ENCODE peak calls at places on chromosome 22, in nine cellular contexts. One of them, this sample, is unnamed.

GRCh38 chr22:43888740-43889139 is 3.1 kb downstream of the PNPLA5 start:
- DNase-seq in GM10248: no peak
- DNase-seq in SK-N-SH: no peak
- DNase-seq in DND-41: no peak
- DNase-seq in HL-60: no peak
- DNase-seq in spleen: no peak
- DNase-seq in WERI-Rb-1: no peak
- DNase-seq in bronchial epithelial cell: no peak
- DNase-seq in kidney epithelial cell: no peak
- DNase-seq in this sample: no peak

GRCh38 chr22:42990131-42990838 is 24.7 kb downstream of the PACSIN2 start:
- DNase-seq in SK-N-SH: no peak
- DNase-seq in bronchial epithelial cell: peak
- DNase-seq in DND-41: no peak
- DNase-seq in kidney epithelial cell: peak
- DNase-seq in spleen: no peak
- DNase-seq in GM10248: no peak
- DNase-seq in HL-60: no peak
- DNase-seq in WERI-Rb-1: peak
- DNase-seq in this sample: no peak

GRCh38 chr22:47943729-47944700 is 1181.6 kb downstream of the TBC1D22A start:
- DNase-seq in spleen: no peak
- DNase-seq in HL-60: no peak
- DNase-seq in WERI-Rb-1: no peak
- DNase-seq in bronchial epithelial cell: no peak
- DNase-seq in SK-N-SH: no peak
- DNase-seq in GM10248: no peak
- DNase-seq in DND-41: peak
- DNase-seq in kidney epithelial cell: no peak
- DNase-seq in this sample: no peak

GRCh38 chr22:43293661-43294392 is 49.3 kb downstream of the SCUBE1 start:
- DNase-seq in spleen: no peak
- DNase-seq in kidney epithelial cell: no peak
- DNase-seq in SK-N-SH: no peak
- DNase-seq in HL-60: peak
- DNase-seq in WERI-Rb-1: peak
- DNase-seq in GM10248: no peak
- DNase-seq in bronchial epithelial cell: no peak
- DNase-seq in DND-41: no peak
- DNase-seq in this sample: no peak

GRCh38 chr22:34804588-34804987 is 261.4 kb upstream of the ISX start:
- DNase-seq in SK-N-SH: no peak
- DNase-seq in WERI-Rb-1: peak
- DNase-seq in bronchial epithelial cell: no peak
- DNase-seq in GM10248: no peak
- DNase-seq in HL-60: no peak
- DNase-seq in spleen: no peak
- DNase-seq in kidney epithelial cell: no peak
- DNase-seq in DND-41: no peak
- DNase-seq in this sample: no peak

GRCh38 chr22:44151661-44152060 is 29.1 kb upstream of the PARVG start:
- DNase-seq in kidney epithelial cell: no peak
- DNase-seq in HL-60: no peak
- DNase-seq in GM10248: no peak
- DNase-seq in spleen: no peak
- DNase-seq in bronchial epithelial cell: no peak
- DNase-seq in WERI-Rb-1: no peak
- DNase-seq in DND-41: no peak
- DNase-seq in SK-N-SH: no peak
- DNase-seq in this sample: peak

GRCh38 chr22:46846154-46846831 is 83.8 kb downstream of the TBC1D22A start:
- DNase-seq in WERI-Rb-1: no peak
- DNase-seq in spleen: no peak
- DNase-seq in SK-N-SH: no peak
- DNase-seq in GM10248: no peak
- DNase-seq in DND-41: no peak
- DNase-seq in bronchial epithelial cell: peak
- DNase-seq in kidney epithelial cell: no peak
- DNase-seq in HL-60: no peak
- DNase-seq in this sample: no peak

GRCh38 chr22:48490513-48491411 is 1336.9 kb downstream of the BRD1 start:
- DNase-seq in SK-N-SH: no peak
- DNase-seq in WERI-Rb-1: no peak
- DNase-seq in DND-41: no peak
- DNase-seq in HL-60: no peak
- DNase-seq in kidney epithelial cell: no peak
- DNase-seq in bronchial epithelial cell: no peak
- DNase-seq in GM10248: no peak
- DNase-seq in spleen: peak
- DNase-seq in this sample: no peak

GRCh38 chr22:49817359-49817758 is 10.3 kb downstream of the BRD1 start:
- DNase-seq in kidney epithelial cell: no peak
- DNase-seq in DND-41: no peak
- DNase-seq in bronchial epithelial cell: no peak
- DNase-seq in SK-N-SH: no peak
- DNase-seq in WERI-Rb-1: no peak
- DNase-seq in spleen: no peak
- DNase-seq in HL-60: no peak
- DNase-seq in GM10248: no peak
- DNase-seq in this sample: no peak
- TF ChIP-seq CTCF in kidney epithelial cell: no peak
- TF ChIP-seq CTCF in DND-41: no peak
- TF ChIP-seq CTCF in bronchial epithelial cell: no peak
- TF ChIP-seq CTCF in SK-N-SH: no peak
- TF ChIP-seq CTCF in WERI-Rb-1: no peak
- TF ChIP-seq CTCF in spleen: no peak
- TF ChIP-seq CTCF in HL-60: no peak
- TF ChIP-seq CTCF in GM10248: no peak
- TF ChIP-seq CTCF in this sample: no peak

GRCh38 chr22:31083923-31084810 is 3.0 kb downstream of the SMTN start:
- DNase-seq in HL-60: no peak
- DNase-seq in DND-41: no peak
- DNase-seq in kidney epithelial cell: no peak
- DNase-seq in GM10248: no peak
- DNase-seq in SK-N-SH: peak
- DNase-seq in WERI-Rb-1: no peak
- DNase-seq in bronchial epithelial cell: no peak
- DNase-seq in spleen: peak
- DNase-seq in this sample: no peak

GRCh38 chr22:31085928-31086327 is 4.8 kb downstream of the SMTN start:
- DNase-seq in bronchial epithelial cell: no peak
- DNase-seq in spleen: no peak
- DNase-seq in GM10248: no peak
- DNase-seq in SK-N-SH: peak
- DNase-seq in HL-60: no peak
- DNase-seq in WERI-Rb-1: no peak
- DNase-seq in DND-41: no peak
- DNase-seq in kidney epithelial cell: no peak
- DNase-seq in this sample: no peak

GRCh38 chr22:31085493-31085824 is 4.3 kb downstream of the SMTN start:
- DNase-seq in WERI-Rb-1: no peak
- DNase-seq in DND-41: no peak
- DNase-seq in kidney epithelial cell: no peak
- DNase-seq in GM10248: no peak
- DNase-seq in HL-60: peak
- DNase-seq in bronchial epithelial cell: no peak
- DNase-seq in spleen: no peak
- DNase-seq in SK-N-SH: no peak
- DNase-seq in this sample: no peak

GRCh38 chr22:31083377-31083768 is 2.3 kb downstream of the SMTN start:
- DNase-seq in kidney epithelial cell: no peak
- DNase-seq in DND-41: no peak
- DNase-seq in SK-N-SH: peak
- DNase-seq in GM10248: no peak
- DNase-seq in bronchial epithelial cell: no peak
- DNase-seq in HL-60: no peak
- DNase-seq in spleen: no peak
- DNase-seq in WERI-Rb-1: no peak
- DNase-seq in this sample: no peak

DNA sequence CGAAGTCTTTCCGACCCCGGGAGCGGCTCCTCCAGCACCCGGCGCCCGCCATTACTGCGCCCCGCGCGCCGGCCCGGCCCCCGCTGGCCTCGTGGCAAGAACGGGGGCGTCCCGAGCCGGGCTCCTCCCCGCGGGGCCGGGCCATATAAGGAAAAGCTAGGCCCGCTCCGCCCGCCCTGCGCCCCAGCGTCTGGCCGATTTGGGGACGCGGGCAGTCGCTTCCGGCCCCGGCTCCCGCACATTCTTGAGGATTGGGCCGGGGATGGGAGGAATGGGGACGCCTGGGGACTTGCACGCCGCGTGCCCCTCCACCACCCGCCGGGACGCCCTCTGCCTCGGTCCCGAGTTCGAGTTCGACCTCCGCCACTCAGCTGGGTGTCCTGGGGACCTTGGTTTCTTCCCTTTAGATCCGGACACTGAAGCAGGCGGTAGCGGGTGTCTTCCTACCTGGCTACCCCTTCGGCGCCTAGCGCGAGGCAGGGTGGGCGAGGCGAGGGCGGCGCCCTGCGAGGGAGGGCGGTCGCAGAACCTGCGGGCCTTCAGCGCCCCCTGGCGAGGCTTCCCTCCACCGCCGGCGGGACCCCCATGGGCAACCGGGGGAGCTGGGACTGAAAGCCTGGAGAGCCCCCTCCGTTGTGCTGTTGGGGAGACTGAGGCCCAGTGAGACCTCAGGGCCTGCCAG is 3.8 kb downstream of the SMTN start:
- DNase-seq in bronchial epithelial cell: no peak
- DNase-seq in DND-41: peak
- DNase-seq in HL-60: peak
- DNase-seq in GM10248: peak
- DNase-seq in SK-N-SH: peak
- DNase-seq in spleen: peak
- DNase-seq in WERI-Rb-1: peak
- DNase-seq in kidney epithelial cell: no peak
- DNase-seq in this sample: peak
- TF ChIP-seq CTCF in bronchial epithelial cell: peak
- TF ChIP-seq CTCF in DND-41: peak
- TF ChIP-seq CTCF in HL-60: peak
- TF ChIP-seq CTCF in GM10248: peak
- TF ChIP-seq CTCF in SK-N-SH: peak
- TF ChIP-seq CTCF in spleen: peak
- TF ChIP-seq CTCF in WERI-Rb-1: peak
- TF ChIP-seq CTCF in kidney epithelial cell: peak
- TF ChIP-seq CTCF in this sample: peak

GRCh38 chr22:41449321-41449720 is 2.7 kb upstream of the TOB2 start:
- DNase-seq in spleen: peak
- DNase-seq in SK-N-SH: no peak
- DNase-seq in HL-60: peak
- DNase-seq in bronchial epithelial cell: peak
- DNase-seq in WERI-Rb-1: no peak
- DNase-seq in kidney epithelial cell: no peak
- DNase-seq in DND-41: no peak
- DNase-seq in GM10248: no peak
- DNase-seq in this sample: no peak

GRCh38 chr22:41446639-41447434 is at the start of gene TOB2:
- DNase-seq in bronchial epithelial cell: peak
- DNase-seq in DND-41: peak
- DNase-seq in GM10248: peak
- DNase-seq in kidney epithelial cell: peak
- DNase-seq in spleen: peak
- DNase-seq in HL-60: peak
- DNase-seq in WERI-Rb-1: peak
- DNase-seq in SK-N-SH: peak
- DNase-seq in this sample: peak

GRCh38 chr22:41446057-41446501 is 522 bp downstream of the TOB2 start:
- DNase-seq in spleen: peak
- DNase-seq in GM10248: no peak
- DNase-seq in HL-60: peak
- DNase-seq in SK-N-SH: no peak
- DNase-seq in bronchial epithelial cell: no peak
- DNase-seq in WERI-Rb-1: no peak
- DNase-seq in DND-41: no peak
- DNase-seq in kidney epithelial cell: no peak
- DNase-seq in this sample: no peak

GRCh38 chr22:41447435-41448188 is 1.0 kb upstream of the TOB2 start:
- DNase-seq in HL-60: peak
- DNase-seq in bronchial epithelial cell: peak
- DNase-seq in kidney epithelial cell: no peak
- DNase-seq in DND-41: peak
- DNase-seq in WERI-Rb-1: peak
- DNase-seq in SK-N-SH: peak
- DNase-seq in spleen: peak
- DNase-seq in GM10248: peak
- DNase-seq in this sample: no peak

DNA sequence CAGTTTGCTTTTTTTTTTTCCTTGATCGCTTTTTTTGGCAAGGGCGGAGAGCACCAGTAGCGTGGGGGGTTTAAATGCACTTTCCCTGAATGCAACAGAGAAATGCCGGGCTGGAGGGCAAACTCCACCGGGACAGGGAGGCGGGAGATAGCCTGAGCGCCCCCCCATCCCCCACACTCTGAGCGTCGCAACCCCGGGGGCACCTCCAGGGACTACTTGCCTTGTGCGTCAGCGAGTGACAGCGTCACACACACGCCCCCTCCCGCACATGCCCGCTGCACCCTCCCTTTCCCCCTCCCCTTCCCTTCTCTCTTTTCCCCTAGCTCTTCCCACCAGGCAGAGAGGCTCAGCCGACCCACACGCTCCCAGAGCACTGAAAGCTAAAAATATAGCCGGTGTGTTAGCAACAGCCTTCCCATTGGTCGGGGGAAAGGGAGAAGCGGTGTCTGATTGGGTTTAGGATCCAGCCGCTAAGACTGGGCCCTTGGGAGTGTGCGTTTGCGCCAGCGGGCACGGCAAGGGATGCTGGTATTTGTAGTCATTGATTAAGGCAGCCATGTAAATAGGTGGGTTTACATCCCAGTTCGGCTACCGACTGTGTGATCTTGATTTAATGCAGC is 1.7 kb upstream of the TOB2 start:
- DNase-seq in WERI-Rb-1: peak
- DNase-seq in kidney epithelial cell: peak
- DNase-seq in spleen: peak
- DNase-seq in DND-41: peak
- DNase-seq in HL-60: peak
- DNase-seq in bronchial epithelial cell: peak
- DNase-seq in GM10248: peak
- DNase-seq in SK-N-SH: peak
- DNase-seq in this sample: peak
- TF ChIP-seq CTCF in WERI-Rb-1: no peak
- TF ChIP-seq CTCF in kidney epithelial cell: no peak
- TF ChIP-seq CTCF in spleen: no peak
- TF ChIP-seq CTCF in DND-41: no peak
- TF ChIP-seq CTCF in HL-60: no peak
- TF ChIP-seq CTCF in bronchial epithelial cell: no peak
- TF ChIP-seq CTCF in GM10248: no peak
- TF ChIP-seq CTCF in SK-N-SH: no peak
- TF ChIP-seq CTCF in this sample: no peak

GRCh38 chr22:37199103-37199838 is 11.2 kb upstream of the C1QTNF6 start:
- DNase-seq in GM10248: peak
- DNase-seq in SK-N-SH: peak
- DNase-seq in bronchial epithelial cell: peak
- DNase-seq in kidney epithelial cell: peak
- DNase-seq in WERI-Rb-1: peak
- DNase-seq in spleen: peak
- DNase-seq in HL-60: peak
- DNase-seq in DND-41: peak
- DNase-seq in this sample: peak

GRCh38 chr22:37197451-37198289 is 9.6 kb upstream of the C1QTNF6 start:
- DNase-seq in WERI-Rb-1: no peak
- DNase-seq in kidney epithelial cell: peak
- DNase-seq in spleen: peak
- DNase-seq in bronchial epithelial cell: peak
- DNase-seq in DND-41: no peak
- DNase-seq in GM10248: no peak
- DNase-seq in SK-N-SH: no peak
- DNase-seq in HL-60: no peak
- DNase-seq in this sample: no peak

GRCh38 chr22:37198290-37199102 is 10.4 kb upstream of the C1QTNF6 start:
- DNase-seq in SK-N-SH: peak
- DNase-seq in GM10248: peak
- DNase-seq in spleen: peak
- DNase-seq in DND-41: peak
- DNase-seq in HL-60: peak
- DNase-seq in bronchial epithelial cell: peak
- DNase-seq in WERI-Rb-1: peak
- DNase-seq in kidney epithelial cell: no peak
- DNase-seq in this sample: no peak

GRCh38 chr22:37201066-37201820 is 11.0 kb downstream of the SSTR3 start:
- DNase-seq in kidney epithelial cell: no peak
- DNase-seq in HL-60: no peak
- DNase-seq in GM10248: no peak
- DNase-seq in bronchial epithelial cell: no peak
- DNase-seq in DND-41: no peak
- DNase-seq in spleen: peak
- DNase-seq in WERI-Rb-1: no peak
- DNase-seq in SK-N-SH: no peak
- DNase-seq in this sample: no peak

GRCh38 chr22:37199839-37200161 is 11.8 kb upstream of the C1QTNF6 start:
- DNase-seq in HL-60: no peak
- DNase-seq in kidney epithelial cell: no peak
- DNase-seq in SK-N-SH: peak
- DNase-seq in GM10248: no peak
- DNase-seq in DND-41: no peak
- DNase-seq in spleen: no peak
- DNase-seq in WERI-Rb-1: no peak
- DNase-seq in bronchial epithelial cell: peak
- DNase-seq in this sample: no peak
- TF ChIP-seq CTCF in HL-60: no peak
- TF ChIP-seq CTCF in kidney epithelial cell: no peak
- TF ChIP-seq CTCF in SK-N-SH: peak
- TF ChIP-seq CTCF in GM10248: no peak
- TF ChIP-seq CTCF in DND-41: no peak
- TF ChIP-seq CTCF in spleen: no peak
- TF ChIP-seq CTCF in WERI-Rb-1: no peak
- TF ChIP-seq CTCF in bronchial epithelial cell: no peak
- TF ChIP-seq CTCF in this sample: no peak